ENCODE peak calls at places on chromosome 7, in eight cellular contexts. L is fibroblast of lung, U is GM23248, B is right lobe of liver, I is breast epithelium, E is OCI-LY7, C is A549, V is right atrium auricular region. Q is an unnamed sample.

GRCh38 chr7:33712020-33712414 is 193.3 kb upstream of the BMPER start:
- DNase-seq in V (no peak), I (no peak), C (no peak), U (no peak), E (no peak), L (no peak), B (no peak), Q (no peak)

GRCh38 chr7:41029072-41029492 is 673.8 kb downstream of the INHBA start:
- DNase-seq in E (no peak), C (peak; percentile 33), B (no peak), I (no peak), V (no peak), L (peak; percentile 88), U (peak; percentile 97), Q (no peak)

GRCh38 chr7:65265959-65266519 is 107.6 kb upstream of the ZNF92 start:
- DNase-seq in U (no peak), I (no peak), E (no peak), C (no peak), B (no peak), L (no peak), V (no peak), Q (no peak)

GRCh38 chr7:90166153-90166552 is 11.9 kb downstream of the STEAP1 start:
- DNase-seq in C (no peak), V (no peak), I (no peak), L (no peak), U (no peak), B (no peak), E (no peak), Q (no peak)

GRCh38 chr7:36670585-36671431 is 53.5 kb downstream of the AOAH start:
- DNase-seq in U (peak; percentile 69), L (peak; percentile 68), B (peak; percentile 68), E (peak; percentile 58), V (no peak), C (peak; percentile 56), I (no peak), Q (peak; percentile 40)

GRCh38 chr7:142880886-142881505 is 4.5 kb downstream of the TRPV6 start:
- DNase-seq in L (peak; percentile 14), E (peak; percentile 53), I (no peak), C (peak; percentile 56), U (peak; percentile 47), V (no peak), B (peak; percentile 49), Q (peak; percentile 25)

GRCh38 chr7:115032986-115033385 is 111.1 kb downstream of the MDFIC start:
- DNase-seq in C (no peak), I (no peak), V (no peak), E (no peak), L (no peak), B (no peak), U (no peak), Q (no peak)

GRCh38 chr7:1807821-1808600 is 137.9 kb downstream of the ELFN1 start:
- DNase-seq in B (no peak), L (no peak), E (no peak), U (no peak), V (peak; percentile 4), I (no peak), C (no peak), Q (no peak)

GRCh38 chr7:38881947-38882684 is 26.9 kb downstream of the VPS41 start:
- DNase-seq in E (no peak), U (no peak), I (no peak), B (no peak), C (no peak), L (no peak), V (no peak), Q (no peak)

DNA sequence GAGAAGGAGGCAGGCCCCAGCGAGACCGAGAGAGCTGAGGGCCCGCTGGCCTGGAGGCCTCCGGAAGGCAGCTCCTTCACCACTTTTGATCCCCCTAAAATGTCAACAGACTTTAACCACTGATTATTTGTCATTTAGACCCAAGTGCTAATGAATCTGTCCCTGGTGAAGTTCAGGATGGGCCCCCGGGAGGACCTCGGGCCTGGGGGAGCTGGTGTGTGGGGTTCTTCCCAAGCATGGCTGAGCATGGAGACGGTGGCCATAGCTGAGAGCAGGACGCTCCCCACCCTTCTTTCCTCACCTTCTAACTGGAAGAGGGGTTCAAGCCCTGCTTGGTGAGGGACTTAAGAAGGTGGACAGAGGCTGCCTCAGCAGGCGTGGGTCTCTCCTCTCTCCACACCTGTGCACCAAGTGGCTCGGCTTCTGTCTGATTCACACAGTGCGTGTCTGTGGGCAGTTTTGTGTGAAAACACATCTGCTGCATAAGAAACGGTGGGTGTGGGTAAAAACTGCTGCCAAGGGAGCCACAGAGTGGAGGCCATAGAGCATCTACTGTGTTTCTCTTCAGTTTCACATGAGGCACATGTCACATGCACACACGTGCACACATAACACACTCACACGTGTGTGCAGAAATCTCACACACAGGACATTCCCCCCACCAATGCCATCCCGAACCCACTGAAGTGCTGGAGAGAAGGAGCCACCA is 53.5 kb upstream of the VIPR2 start:
- DNase-seq in B (no peak), V (no peak), I (no peak), L (no peak), E (no peak), C (no peak), U (no peak), Q (no peak)
- H3K9me3 ChIP-seq in B (no peaks in the 10 kb centered on the region), V (no peaks in the 10 kb centered on the region), I (no peaks in the 10 kb centered on the region), L (no peaks in the 10 kb centered on the region), E (no peaks in the 10 kb centered on the region), C (no peaks in the 10 kb centered on the region), U (no peaks in the 10 kb centered on the region), Q (no peaks in the 10 kb centered on the region)

GRCh38 chr7:158082761-158083160 is 504.9 kb downstream of the PTPRN2 start:
- DNase-seq in E (no peak), C (no peak), L (no peak), U (no peak), B (peak; percentile 23), V (no peak), I (no peak), Q (no peak)

GRCh38 chr7:158078161-158078910 is 509.3 kb downstream of the PTPRN2 start:
- DNase-seq in I (no peak), V (no peak), U (no peak), C (no peak), L (no peak), B (peak; percentile 5), E (no peak), Q (no peak)

GRCh38 chr7:158083526-158084310 is 503.9 kb downstream of the PTPRN2 start:
- DNase-seq in I (no peak), E (no peak), U (no peak), C (no peak), L (no peak), V (no peak), B (peak; percentile 10), Q (no peak)

GRCh38 chr7:158077441-158077840 is 510.2 kb downstream of the PTPRN2 start:
- DNase-seq in C (no peak), L (no peak), E (no peak), I (no peak), U (no peak), B (peak; percentile 39), V (no peak), Q (no peak)

DNA sequence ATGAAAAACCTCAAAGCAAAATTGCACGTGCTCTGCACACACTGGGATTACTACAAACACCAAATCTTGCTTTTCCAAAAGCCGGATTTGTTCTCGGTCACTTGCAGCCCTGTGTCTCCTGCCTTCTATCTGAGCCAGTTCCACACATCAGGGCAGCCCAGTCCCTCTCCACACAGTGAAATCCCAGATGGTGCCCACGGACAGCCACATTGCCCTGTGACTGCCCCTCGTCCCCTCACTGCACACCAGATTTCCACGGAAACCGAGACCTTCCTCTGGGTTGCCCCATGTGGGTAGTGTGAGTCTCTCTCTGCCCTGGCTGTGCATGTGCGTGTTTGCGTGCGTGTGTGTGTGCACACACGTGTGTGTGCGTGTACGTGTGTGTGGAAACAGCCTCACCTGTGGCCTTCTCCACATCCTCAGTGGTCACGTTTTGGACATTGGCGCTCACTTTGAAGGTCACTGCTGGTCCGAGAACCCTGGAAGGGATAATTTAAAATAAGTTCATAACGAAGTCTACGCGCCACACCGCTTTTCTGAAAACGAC is 506.7 kb downstream of the PTPRN2 start:
- DNase-seq in B (peak; percentile 19), U (no peak), V (no peak), E (no peak), L (no peak), C (no peak), I (no peak), Q (no peak)
- H3K9me3 ChIP-seq in B (no peaks in the 10 kb centered on the region), U (no peaks in the 10 kb centered on the region), V (no peaks in the 10 kb centered on the region), E (no peaks in the 10 kb centered on the region), L (no peaks in the 10 kb centered on the region), C (no peaks in the 10 kb centered on the region), I (peaks cover under 1% of the 10 kb centered on the region), Q (no peaks in the 10 kb centered on the region)

GRCh38 chr7:23615331-23615730 is 18.1 kb downstream of the CCDC126 start:
- DNase-seq in E (no peak), L (peak; percentile 9), U (no peak), C (no peak), V (no peak), I (no peak), B (no peak), Q (no peak)
- H3K9me3 ChIP-seq in E (peaks cover 12% of the 10 kb centered on the region), L (no peaks in the 10 kb centered on the region), U (no peaks in the 10 kb centered on the region), C (peaks cover 21% of the 10 kb centered on the region), V (peaks cover 23% of the 10 kb centered on the region), I (peaks cover 13% of the 10 kb centered on the region), B (peaks cover 8% of the 10 kb centered on the region), Q (peaks cover 3% of the 10 kb centered on the region)

DNA sequence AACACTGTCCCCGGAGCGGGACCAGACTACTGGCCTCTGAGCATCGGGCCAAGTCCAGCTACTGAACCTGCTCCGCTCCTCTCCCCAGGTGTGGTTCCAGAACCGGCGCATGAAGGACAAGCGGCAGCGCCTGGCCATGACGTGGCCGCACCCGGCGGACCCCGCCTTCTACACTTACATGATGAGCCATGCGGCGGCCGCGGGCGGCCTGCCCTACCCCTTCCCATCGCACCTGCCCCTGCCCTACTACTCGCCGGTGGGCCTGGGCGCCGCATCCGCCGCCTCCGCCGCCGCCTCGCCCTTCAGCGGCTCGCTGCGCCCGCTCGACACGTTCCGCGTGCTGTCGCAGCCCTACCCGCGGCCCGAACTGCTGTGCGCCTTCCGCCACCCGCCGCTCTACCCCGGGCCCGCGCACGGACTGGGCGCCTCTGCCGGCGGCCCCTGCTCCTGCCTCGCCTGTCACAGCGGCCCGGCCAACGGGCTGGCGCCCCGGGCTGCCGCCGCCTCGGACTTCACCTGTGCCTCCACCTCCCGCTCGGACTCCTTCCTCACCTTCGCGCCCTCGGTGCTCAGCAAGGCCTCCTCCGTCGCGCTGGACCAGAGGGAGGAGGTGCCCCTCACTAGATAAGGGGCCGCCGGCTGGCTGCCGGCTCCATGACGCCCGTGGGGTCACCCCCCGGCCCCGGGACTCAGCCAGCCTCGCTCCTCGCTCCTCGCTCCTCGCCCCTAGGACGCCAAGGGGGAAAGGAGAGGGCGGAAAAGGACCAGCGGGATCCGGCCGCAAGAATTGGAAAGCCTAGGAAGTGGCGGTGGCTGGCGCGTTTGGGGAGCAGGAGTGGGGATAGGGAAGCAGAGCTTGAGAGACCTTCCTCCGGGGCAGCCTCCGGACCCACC is 3.4 kb downstream of the EVX1 start:
- DNase-seq in U (peak; percentile 57), L (no peak), C (no peak), B (no peak), E (no peak), V (no peak), I (no peak), Q (no peak)
- H3K9me3 ChIP-seq in U (no peaks in the 10 kb centered on the region), L (no peaks in the 10 kb centered on the region), C (no peaks in the 10 kb centered on the region), B (no peaks in the 10 kb centered on the region), E (no peaks in the 10 kb centered on the region), V (no peaks in the 10 kb centered on the region), I (no peaks in the 10 kb centered on the region), Q (no peaks in the 10 kb centered on the region)

Q was measured in T-helper 17 cell.